ENCODE peak calls at places on chromosome 2, in four cellular contexts. One of them, this sample, is unnamed.

GRCh38 chr2:209431701-209432100 is 7.9 kb downstream of the MAP2 start:
- DNase-seq in lower lobe of right lung: no peak
- DNase-seq in CD8-positive, alpha-beta memory T cell: no peak
- DNase-seq in GM12878: no peak
- DNase-seq in this sample: no peak

GRCh38 chr2:154375625-154376020 is 322.9 kb upstream of the KCNJ3 start:
- DNase-seq in CD8-positive, alpha-beta memory T cell: no peak
- DNase-seq in lower lobe of right lung: no peak
- DNase-seq in GM12878: no peak
- DNase-seq in this sample: no peak

GRCh38 chr2:111157798-111158197 is 37.1 kb downstream of the BCL2L11 start:
- DNase-seq in lower lobe of right lung: no peak
- DNase-seq in GM12878: peak; percentile 69
- DNase-seq in CD8-positive, alpha-beta memory T cell: no peak
- DNase-seq in this sample: no peak

GRCh38 chr2:240323601-240324291 is 111.7 kb upstream of the GPC1 start:
- DNase-seq in lower lobe of right lung: no peak
- DNase-seq in GM12878: no peak
- DNase-seq in CD8-positive, alpha-beta memory T cell: no peak
- DNase-seq in this sample: no peak

GRCh38 chr2:235659767-235660322 is 166.0 kb downstream of the AGAP1 start:
- DNase-seq in GM12878: no peak
- DNase-seq in lower lobe of right lung: no peak
- DNase-seq in CD8-positive, alpha-beta memory T cell: no peak
- DNase-seq in this sample: no peak

GRCh38 chr2:206969192-206969591 is 29.9 kb downstream of the CPO start:
- DNase-seq in lower lobe of right lung: no peak
- DNase-seq in CD8-positive, alpha-beta memory T cell: no peak
- DNase-seq in GM12878: no peak
- DNase-seq in this sample: no peak

GRCh38 chr2:119826370-119826961 is 66.7 kb downstream of the PTPN4 start:
- DNase-seq in lower lobe of right lung: no peak
- DNase-seq in CD8-positive, alpha-beta memory T cell: no peak
- DNase-seq in GM12878: no peak
- DNase-seq in this sample: no peak

GRCh38 chr2:54331095-54331835 is 75.2 kb upstream of the TSPYL6 start:
- DNase-seq in lower lobe of right lung: no peak
- DNase-seq in CD8-positive, alpha-beta memory T cell: no peak
- DNase-seq in GM12878: no peak
- DNase-seq in this sample: no peak

GRCh38 chr2:96103906-96104861 is 12.2 kb downstream of the ADRA2B start:
- DNase-seq in lower lobe of right lung: peak; percentile 30
- DNase-seq in GM12878: no peak
- DNase-seq in CD8-positive, alpha-beta memory T cell: peak; percentile 0
- DNase-seq in this sample: no peak

GRCh38 chr2:190587106-190587505 is 52.6 kb upstream of the NEMP2 start:
- DNase-seq in CD8-positive, alpha-beta memory T cell: no peak
- DNase-seq in lower lobe of right lung: no peak
- DNase-seq in GM12878: no peak
- DNase-seq in this sample: no peak

GRCh38 chr2:40957508-40957907 is 505.6 kb upstream of the SLC8A1 start:
- DNase-seq in CD8-positive, alpha-beta memory T cell: no peak
- DNase-seq in lower lobe of right lung: peak; percentile 41
- DNase-seq in GM12878: no peak
- DNase-seq in this sample: no peak

GRCh38 chr2:14642499-14642898 is 10.0 kb downstream of the LRATD1 start:
- DNase-seq in GM12878: no peak
- DNase-seq in CD8-positive, alpha-beta memory T cell: no peak
- DNase-seq in lower lobe of right lung: no peak
- DNase-seq in this sample: no peak

GRCh38 chr2:27943138-27943537 is 52.6 kb downstream of the BABAM2 start:
- DNase-seq in GM12878: no peak
- DNase-seq in lower lobe of right lung: no peak
- DNase-seq in CD8-positive, alpha-beta memory T cell: no peak
- DNase-seq in this sample: no peak

GRCh38 chr2:224817676-224818075 is 101.5 kb upstream of the CCDC195 start:
- DNase-seq in lower lobe of right lung: no peak
- DNase-seq in CD8-positive, alpha-beta memory T cell: no peak
- DNase-seq in GM12878: no peak
- DNase-seq in this sample: no peak

GRCh38 chr2:56169521-56169920 is 14.3 kb upstream of the CCDC85A start:
- DNase-seq in CD8-positive, alpha-beta memory T cell: no peak
- DNase-seq in GM12878: no peak
- DNase-seq in lower lobe of right lung: no peak
- DNase-seq in this sample: no peak

GRCh38 chr2:30261695-30262211 is 30.4 kb downstream of the LBH start:
- DNase-seq in lower lobe of right lung: no peak
- DNase-seq in CD8-positive, alpha-beta memory T cell: no peak
- DNase-seq in GM12878: no peak
- DNase-seq in this sample: no peak

GRCh38 chr2:48249631-48250473 is 280.1 kb upstream of the STON1 start:
- DNase-seq in CD8-positive, alpha-beta memory T cell: no peak
- DNase-seq in lower lobe of right lung: no peak
- DNase-seq in GM12878: no peak
- DNase-seq in this sample: no peak

GRCh38 chr2:225756198-225756597 is 356.7 kb downstream of the NYAP2 start:
- DNase-seq in GM12878: no peak
- DNase-seq in lower lobe of right lung: no peak
- DNase-seq in CD8-positive, alpha-beta memory T cell: no peak
- DNase-seq in this sample: no peak

GRCh38 chr2:210210185-210210584 is 15.1 kb downstream of the ACADL start:
- DNase-seq in GM12878: no peak
- DNase-seq in lower lobe of right lung: no peak
- DNase-seq in CD8-positive, alpha-beta memory T cell: no peak
- DNase-seq in this sample: no peak

GRCh38 chr2:233822781-233823730 is 31.3 kb downstream of the HJURP start:
- DNase-seq in lower lobe of right lung: peak; percentile 43
- DNase-seq in CD8-positive, alpha-beta memory T cell: no peak
- DNase-seq in GM12878: no peak
- DNase-seq in this sample: peak; percentile 53

GRCh38 chr2:3627500-3628100 is 30.4 kb upstream of the ALLC start:
- DNase-seq in CD8-positive, alpha-beta memory T cell: no peak
- DNase-seq in lower lobe of right lung: no peak
- DNase-seq in GM12878: no peak
- DNase-seq in this sample: peak; percentile 17

GRCh38 chr2:207206001-207206400 is 40.3 kb upstream of the KLF7 start:
- DNase-seq in GM12878: no peak
- DNase-seq in CD8-positive, alpha-beta memory T cell: no peak
- DNase-seq in lower lobe of right lung: no peak
- DNase-seq in this sample: no peak

GRCh38 chr2:84782717-84783442 is 98.0 kb downstream of the TRABD2A start:
- DNase-seq in GM12878: no peak
- DNase-seq in CD8-positive, alpha-beta memory T cell: peak; percentile 12
- DNase-seq in lower lobe of right lung: no peak
- DNase-seq in this sample: no peak

GRCh38 chr2:240997856-240998705 is at the start of gene SNED1:
- DNase-seq in GM12878: no peak
- DNase-seq in CD8-positive, alpha-beta memory T cell: peak; percentile 17
- DNase-seq in lower lobe of right lung: peak; percentile 95
- DNase-seq in this sample: peak; percentile 79

GRCh38 chr2:84653302-84653701 is 137.0 kb downstream of the DNAH6 start:
- DNase-seq in lower lobe of right lung: no peak
- DNase-seq in CD8-positive, alpha-beta memory T cell: no peak
- DNase-seq in GM12878: no peak
- DNase-seq in this sample: no peak

GRCh38 chr2:27212626-27213471 is 781 bp upstream of the SLC5A6 start:
- DNase-seq in lower lobe of right lung: no peak
- DNase-seq in CD8-positive, alpha-beta memory T cell: peak; percentile 35
- DNase-seq in GM12878: no peak
- DNase-seq in this sample: no peak

GRCh38 chr2:72723769-72724370 is 102.0 kb downstream of the EXOC6B start:
- DNase-seq in GM12878: no peak
- DNase-seq in CD8-positive, alpha-beta memory T cell: no peak
- DNase-seq in lower lobe of right lung: no peak
- DNase-seq in this sample: no peak

GRCh38 chr2:10129490-10129889 is 7.0 kb downstream of the RRM2 start:
- DNase-seq in GM12878: no peak
- DNase-seq in CD8-positive, alpha-beta memory T cell: no peak
- DNase-seq in lower lobe of right lung: no peak
- DNase-seq in this sample: no peak
- H3K4me1 ChIP-seq in GM12878: peaks cover 5% of the 10 kb centered on the region
- H3K4me1 ChIP-seq in CD8-positive, alpha-beta memory T cell: peaks cover 5% of the 10 kb centered on the region
- H3K4me1 ChIP-seq in lower lobe of right lung: peaks cover 2% of the 10 kb centered on the region
- H3K4me1 ChIP-seq in this sample: peaks cover 6% of the 10 kb centered on the region

DNA sequence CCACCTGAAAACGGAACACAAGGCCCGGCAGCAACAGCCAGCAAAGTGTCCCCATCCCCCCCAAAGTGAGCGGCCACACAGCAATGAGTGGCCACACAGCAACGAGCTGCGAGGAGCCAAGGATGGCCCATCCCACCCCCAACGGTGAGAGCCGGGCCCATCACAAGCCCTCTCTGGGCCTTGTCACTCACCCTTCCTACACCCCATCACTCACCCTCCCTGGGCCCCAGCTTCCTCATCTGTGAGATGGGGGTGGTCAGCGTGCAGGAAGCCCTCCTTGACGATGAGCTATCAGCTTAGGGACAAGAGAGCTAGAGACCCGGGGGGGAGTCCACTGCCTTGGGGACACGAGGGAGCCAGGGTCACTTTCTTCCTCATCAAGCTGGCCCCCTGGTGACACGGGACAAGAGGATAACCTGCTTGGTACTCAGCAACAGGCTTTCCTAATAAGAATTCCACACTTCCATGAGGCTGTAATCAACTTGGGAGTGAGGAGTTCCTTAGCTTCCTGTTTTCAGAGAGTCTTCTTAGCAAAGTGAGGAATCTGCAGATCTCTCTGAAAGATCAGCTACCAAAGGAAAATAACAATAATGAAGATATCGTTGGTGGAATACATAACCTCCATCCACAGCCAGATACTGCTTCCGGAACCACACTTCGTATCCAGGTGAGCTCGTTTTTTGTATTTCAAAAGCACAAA is 92.7 kb downstream of the HDAC4 start:
- DNase-seq in GM12878: no peak
- DNase-seq in CD8-positive, alpha-beta memory T cell: no peak
- DNase-seq in lower lobe of right lung: no peak
- DNase-seq in this sample: peak; percentile 44
- H3K4me1 ChIP-seq in GM12878: peaks cover 21% of the 10 kb centered on the region
- H3K4me1 ChIP-seq in CD8-positive, alpha-beta memory T cell: peaks cover 5% of the 10 kb centered on the region
- H3K4me1 ChIP-seq in lower lobe of right lung: peaks cover 50% of the 10 kb centered on the region
- H3K4me1 ChIP-seq in this sample: no peaks in the 10 kb centered on the region

DNA sequence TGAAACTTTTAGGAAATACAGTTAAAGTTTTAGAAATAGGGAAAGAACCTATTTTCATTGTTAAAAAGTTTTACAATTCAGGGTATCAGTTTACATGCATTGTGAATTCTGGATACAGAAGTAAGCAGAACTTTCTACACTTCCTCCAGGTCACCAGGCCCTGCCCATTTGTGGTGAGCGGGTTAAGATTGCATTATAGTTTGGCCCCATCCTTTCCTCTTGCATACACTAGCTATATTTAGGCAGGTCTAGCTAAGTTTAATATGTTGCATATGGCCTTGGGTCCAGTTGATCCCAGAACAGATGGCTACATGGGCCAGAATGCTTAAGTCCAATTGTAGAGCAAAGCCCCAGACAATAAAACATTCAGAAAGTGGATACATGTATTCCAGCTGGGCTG is 4.8 kb downstream of the VWA3B start:
- DNase-seq in lower lobe of right lung: no peak
- DNase-seq in CD8-positive, alpha-beta memory T cell: no peak
- DNase-seq in GM12878: no peak
- DNase-seq in this sample: no peak
- H3K4me1 ChIP-seq in lower lobe of right lung: peaks cover 31% of the 10 kb centered on the region
- H3K4me1 ChIP-seq in CD8-positive, alpha-beta memory T cell: no peaks in the 10 kb centered on the region
- H3K4me1 ChIP-seq in GM12878: peaks cover 10% of the 10 kb centered on the region
- H3K4me1 ChIP-seq in this sample: no peaks in the 10 kb centered on the region

GRCh38 chr2:157901325-157901724 is 25.2 kb upstream of the ACVR1 start:
- DNase-seq in lower lobe of right lung: no peak
- DNase-seq in CD8-positive, alpha-beta memory T cell: no peak
- DNase-seq in GM12878: no peak
- DNase-seq in this sample: no peak
- H3K4me1 ChIP-seq in lower lobe of right lung: no peaks in the 10 kb centered on the region
- H3K4me1 ChIP-seq in CD8-positive, alpha-beta memory T cell: peaks cover 47% of the 10 kb centered on the region
- H3K4me1 ChIP-seq in GM12878: peaks cover 5% of the 10 kb centered on the region
- H3K4me1 ChIP-seq in this sample: no peaks in the 10 kb centered on the region

GRCh38 chr2:63613391-63613901 is 24.7 kb downstream of the MDH1 start:
- DNase-seq in lower lobe of right lung: no peak
- DNase-seq in GM12878: no peak
- DNase-seq in CD8-positive, alpha-beta memory T cell: no peak
- DNase-seq in this sample: no peak
- H3K4me1 ChIP-seq in lower lobe of right lung: no peaks in the 10 kb centered on the region
- H3K4me1 ChIP-seq in GM12878: no peaks in the 10 kb centered on the region
- H3K4me1 ChIP-seq in CD8-positive, alpha-beta memory T cell: no peaks in the 10 kb centered on the region
- H3K4me1 ChIP-seq in this sample: peaks cover 31% of the 10 kb centered on the region

GRCh38 chr2:74177697-74178096 is 982 bp downstream of the MOB1A start:
- DNase-seq in CD8-positive, alpha-beta memory T cell: no peak
- DNase-seq in lower lobe of right lung: no peak
- DNase-seq in GM12878: no peak
- DNase-seq in this sample: no peak
- H3K4me1 ChIP-seq in CD8-positive, alpha-beta memory T cell: peaks cover 41% of the 10 kb centered on the region
- H3K4me1 ChIP-seq in lower lobe of right lung: peaks cover 52% of the 10 kb centered on the region
- H3K4me1 ChIP-seq in GM12878: peaks cover 32% of the 10 kb centered on the region
- H3K4me1 ChIP-seq in this sample: peaks cover 17% of the 10 kb centered on the region

GRCh38 chr2:105796791-105797190 is 52.1 kb downstream of the NCK2 start:
- DNase-seq in GM12878: no peak
- DNase-seq in CD8-positive, alpha-beta memory T cell: no peak
- DNase-seq in lower lobe of right lung: no peak
- DNase-seq in this sample: no peak

GRCh38 chr2:105795575-105795934 is 50.8 kb downstream of the NCK2 start:
- DNase-seq in GM12878: no peak
- DNase-seq in lower lobe of right lung: no peak
- DNase-seq in CD8-positive, alpha-beta memory T cell: no peak
- DNase-seq in this sample: no peak

GRCh38 chr2:105794926-105795574 is 50.3 kb downstream of the NCK2 start:
- DNase-seq in GM12878: no peak
- DNase-seq in lower lobe of right lung: no peak
- DNase-seq in CD8-positive, alpha-beta memory T cell: no peak
- DNase-seq in this sample: no peak

GRCh38 chr2:105797298-105797819 is 52.6 kb downstream of the NCK2 start:
- DNase-seq in GM12878: peak; percentile 65
- DNase-seq in CD8-positive, alpha-beta memory T cell: no peak
- DNase-seq in lower lobe of right lung: no peak
- DNase-seq in this sample: no peak

DNA sequence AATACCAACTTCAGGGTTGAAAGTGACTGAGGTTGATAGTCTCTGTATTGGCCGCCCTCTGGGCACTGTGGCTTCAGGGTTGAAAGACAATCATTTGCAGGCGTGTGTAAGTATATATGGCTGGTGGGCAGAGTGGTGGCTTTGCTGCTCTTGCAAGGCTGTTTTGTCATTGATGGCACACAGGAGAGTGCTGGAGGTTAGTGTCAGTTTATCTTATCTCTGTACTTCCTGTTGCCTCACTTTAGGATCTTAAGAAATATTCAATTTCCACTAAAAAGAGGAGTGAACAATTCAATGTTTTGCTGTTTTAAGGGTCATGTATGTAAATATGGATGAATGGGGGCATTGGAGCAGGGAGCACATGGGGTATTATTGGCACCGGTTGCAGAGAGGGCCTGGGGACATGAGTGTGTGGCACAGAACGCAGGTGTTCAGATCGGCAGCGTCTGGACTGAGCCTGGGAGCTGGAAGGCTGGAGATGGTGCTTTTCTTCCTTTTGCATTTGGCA is 51.5 kb downstream of the NCK2 start:
- DNase-seq in CD8-positive, alpha-beta memory T cell: no peak
- DNase-seq in GM12878: no peak
- DNase-seq in lower lobe of right lung: no peak
- DNase-seq in this sample: no peak
- H3K4me1 ChIP-seq in CD8-positive, alpha-beta memory T cell: peaks cover 97% of the 10 kb centered on the region
- H3K4me1 ChIP-seq in GM12878: peaks cover 56% of the 10 kb centered on the region
- H3K4me1 ChIP-seq in lower lobe of right lung: peaks cover 68% of the 10 kb centered on the region
- H3K4me1 ChIP-seq in this sample: peaks cover 36% of the 10 kb centered on the region

GRCh38 chr2:6929196-6929874 is 12.1 kb downstream of the RNF144A start:
- DNase-seq in GM12878: no peak
- DNase-seq in CD8-positive, alpha-beta memory T cell: no peak
- DNase-seq in lower lobe of right lung: no peak
- DNase-seq in this sample: no peak
- H3K4me1 ChIP-seq in GM12878: peaks cover under 1% of the 10 kb centered on the region
- H3K4me1 ChIP-seq in CD8-positive, alpha-beta memory T cell: peaks cover 48% of the 10 kb centered on the region
- H3K4me1 ChIP-seq in lower lobe of right lung: peaks cover 20% of the 10 kb centered on the region
- H3K4me1 ChIP-seq in this sample: no peaks in the 10 kb centered on the region